ENCODE peak calls at places on chromosomes 16 and 17, in eight cellular contexts. One of them, this sample, is unnamed.

GRCh38 chr17:66540131-66540781 is 237.8 kb downstream of the PRKCA start:
- DNase-seq in breast epithelium: peak; percentile 23
- DNase-seq in tibial artery: no peak
- DNase-seq in CD4-positive, alpha-beta T cell: no peak
- DNase-seq in A549: no peak
- DNase-seq in lung: no peak
- DNase-seq in Peyer's patch: no peak
- DNase-seq in heart right ventricle: peak; percentile 40
- DNase-seq in this sample: no peak

GRCh38 chr17:1793447-1793806 is 31.6 kb downstream of the SERPINF1 start:
- DNase-seq in breast epithelium: no peak
- DNase-seq in lung: no peak
- DNase-seq in heart right ventricle: no peak
- DNase-seq in A549: no peak
- DNase-seq in Peyer's patch: no peak
- DNase-seq in CD4-positive, alpha-beta T cell: no peak
- DNase-seq in tibial artery: no peak
- DNase-seq in this sample: peak; percentile 54

GRCh38 chr16:67857547-67858233 is 10.2 kb upstream of the CENPT start:
- DNase-seq in tibial artery: peak; percentile 92
- DNase-seq in heart right ventricle: peak; percentile 79
- DNase-seq in lung: peak; percentile 90
- DNase-seq in Peyer's patch: peak; percentile 80
- DNase-seq in breast epithelium: peak; percentile 85
- DNase-seq in CD4-positive, alpha-beta T cell: peak; percentile 11
- DNase-seq in A549: peak; percentile 95
- DNase-seq in this sample: no peak

GRCh38 chr17:2053380-2054261 is 1.3 kb upstream of the HIC1 start:
- DNase-seq in Peyer's patch: peak; percentile 80
- DNase-seq in A549: peak; percentile 84
- DNase-seq in tibial artery: peak; percentile 73
- DNase-seq in breast epithelium: no peak
- DNase-seq in CD4-positive, alpha-beta T cell: peak; percentile 67
- DNase-seq in lung: no peak
- DNase-seq in heart right ventricle: peak; percentile 76
- DNase-seq in this sample: no peak

GRCh38 chr17:76805319-76805718 is 62.9 kb upstream of the MGAT5B start:
- DNase-seq in tibial artery: no peak
- DNase-seq in heart right ventricle: no peak
- DNase-seq in CD4-positive, alpha-beta T cell: no peak
- DNase-seq in Peyer's patch: no peak
- DNase-seq in A549: peak; percentile 47
- DNase-seq in breast epithelium: no peak
- DNase-seq in lung: no peak
- DNase-seq in this sample: no peak

GRCh38 chr16:2027024-2028010 is 615 bp downstream of the NHERF2 start:
- DNase-seq in tibial artery: no peak
- DNase-seq in A549: peak; percentile 43
- DNase-seq in CD4-positive, alpha-beta T cell: no peak
- DNase-seq in heart right ventricle: peak; percentile 36
- DNase-seq in Peyer's patch: no peak
- DNase-seq in breast epithelium: no peak
- DNase-seq in lung: no peak
- DNase-seq in this sample: no peak

GRCh38 chr16:56988161-56988947 is 1.0 kb upstream of the NLRC5 start:
- DNase-seq in lung: no peak
- DNase-seq in heart right ventricle: no peak
- DNase-seq in A549: no peak
- DNase-seq in Peyer's patch: peak; percentile 50
- DNase-seq in tibial artery: no peak
- DNase-seq in CD4-positive, alpha-beta T cell: no peak
- DNase-seq in breast epithelium: no peak
- DNase-seq in this sample: no peak

GRCh38 chr17:81509048-81509686 is 3.4 kb downstream of the ACTG1 start:
- DNase-seq in tibial artery: no peak
- DNase-seq in Peyer's patch: peak; percentile 59
- DNase-seq in A549: peak; percentile 69
- DNase-seq in CD4-positive, alpha-beta T cell: no peak
- DNase-seq in heart right ventricle: no peak
- DNase-seq in breast epithelium: no peak
- DNase-seq in lung: no peak
- DNase-seq in this sample: no peak

GRCh38 chr17:66301864-66302741 is at the start of gene PRKCA:
- DNase-seq in heart right ventricle: peak; percentile 59
- DNase-seq in A549: peak; percentile 83
- DNase-seq in Peyer's patch: peak; percentile 88
- DNase-seq in lung: peak; percentile 62
- DNase-seq in CD4-positive, alpha-beta T cell: peak; percentile 63
- DNase-seq in tibial artery: peak; percentile 51
- DNase-seq in breast epithelium: peak; percentile 50
- DNase-seq in this sample: no peak

GRCh38 chr16:64892843-64893242 is 229.0 kb downstream of the CDH11 start:
- DNase-seq in heart right ventricle: no peak
- DNase-seq in CD4-positive, alpha-beta T cell: no peak
- DNase-seq in breast epithelium: no peak
- DNase-seq in tibial artery: no peak
- DNase-seq in A549: no peak
- DNase-seq in lung: no peak
- DNase-seq in Peyer's patch: no peak
- DNase-seq in this sample: no peak

GRCh38 chr16:14050297-14051027 is 20.7 kb upstream of the MRTFB start:
- DNase-seq in A549: peak; percentile 85
- DNase-seq in lung: no peak
- DNase-seq in heart right ventricle: no peak
- DNase-seq in Peyer's patch: no peak
- DNase-seq in CD4-positive, alpha-beta T cell: no peak
- DNase-seq in breast epithelium: peak; percentile 54
- DNase-seq in tibial artery: no peak
- DNase-seq in this sample: no peak

GRCh38 chr16:62213763-62214162 is 177.5 kb upstream of the CDH8 start:
- DNase-seq in A549: peak; percentile 6
- DNase-seq in tibial artery: no peak
- DNase-seq in breast epithelium: no peak
- DNase-seq in Peyer's patch: no peak
- DNase-seq in heart right ventricle: no peak
- DNase-seq in lung: no peak
- DNase-seq in CD4-positive, alpha-beta T cell: no peak
- DNase-seq in this sample: no peak

GRCh38 chr17:49002331-49002730 is 5.1 kb downstream of the IGF2BP1 start:
- DNase-seq in heart right ventricle: no peak
- DNase-seq in lung: no peak
- DNase-seq in tibial artery: no peak
- DNase-seq in breast epithelium: no peak
- DNase-seq in Peyer's patch: no peak
- DNase-seq in A549: no peak
- DNase-seq in CD4-positive, alpha-beta T cell: no peak
- DNase-seq in this sample: no peak

GRCh38 chr16:78212674-78213073 is 113.2 kb downstream of the WWOX start:
- DNase-seq in heart right ventricle: no peak
- DNase-seq in CD4-positive, alpha-beta T cell: no peak
- DNase-seq in A549: no peak
- DNase-seq in lung: no peak
- DNase-seq in breast epithelium: no peak
- DNase-seq in Peyer's patch: no peak
- DNase-seq in tibial artery: no peak
- DNase-seq in this sample: no peak

GRCh38 chr17:40705567-40705966 is 2.0 kb upstream of the KRT24 start:
- DNase-seq in breast epithelium: no peak
- DNase-seq in A549: no peak
- DNase-seq in tibial artery: no peak
- DNase-seq in lung: no peak
- DNase-seq in CD4-positive, alpha-beta T cell: no peak
- DNase-seq in heart right ventricle: no peak
- DNase-seq in Peyer's patch: no peak
- DNase-seq in this sample: no peak

GRCh38 chr17:50264263-50265113 is 9.8 kb upstream of the TMEM92 start:
- DNase-seq in Peyer's patch: peak; percentile 33
- DNase-seq in lung: no peak
- DNase-seq in breast epithelium: no peak
- DNase-seq in CD4-positive, alpha-beta T cell: no peak
- DNase-seq in heart right ventricle: no peak
- DNase-seq in tibial artery: peak; percentile 26
- DNase-seq in A549: no peak
- DNase-seq in this sample: no peak

GRCh38 chr16:82082543-82083244 is 47.6 kb downstream of the HSD17B2 start:
- DNase-seq in A549: peak; percentile 15
- DNase-seq in heart right ventricle: no peak
- DNase-seq in tibial artery: no peak
- DNase-seq in CD4-positive, alpha-beta T cell: no peak
- DNase-seq in Peyer's patch: no peak
- DNase-seq in breast epithelium: no peak
- DNase-seq in lung: no peak
- DNase-seq in this sample: no peak

GRCh38 chr16:89315791-89316581 is 98.5 kb downstream of the ZNF778 start:
- DNase-seq in Peyer's patch: peak; percentile 69
- DNase-seq in breast epithelium: no peak
- DNase-seq in A549: peak; percentile 58
- DNase-seq in tibial artery: peak; percentile 37
- DNase-seq in CD4-positive, alpha-beta T cell: peak; percentile 72
- DNase-seq in heart right ventricle: peak; percentile 63
- DNase-seq in lung: peak; percentile 47
- DNase-seq in this sample: peak; percentile 77

GRCh38 chr17:12977008-12977751 is 40.6 kb downstream of the ELAC2 start:
- DNase-seq in tibial artery: no peak
- DNase-seq in A549: no peak
- DNase-seq in lung: no peak
- DNase-seq in heart right ventricle: no peak
- DNase-seq in breast epithelium: peak; percentile 23
- DNase-seq in Peyer's patch: no peak
- DNase-seq in CD4-positive, alpha-beta T cell: no peak
- DNase-seq in this sample: peak; percentile 28

GRCh38 chr17:63436523-63437110 is 9.5 kb downstream of the CYB561 start:
- DNase-seq in lung: no peak
- DNase-seq in tibial artery: no peak
- DNase-seq in Peyer's patch: peak; percentile 50
- DNase-seq in A549: peak; percentile 71
- DNase-seq in heart right ventricle: no peak
- DNase-seq in breast epithelium: no peak
- DNase-seq in CD4-positive, alpha-beta T cell: no peak
- DNase-seq in this sample: no peak

GRCh38 chr17:63434951-63435571 is 11.0 kb downstream of the CYB561 start:
- DNase-seq in breast epithelium: peak; percentile 77
- DNase-seq in tibial artery: peak; percentile 65
- DNase-seq in heart right ventricle: peak; percentile 83
- DNase-seq in A549: peak; percentile 62
- DNase-seq in CD4-positive, alpha-beta T cell: peak; percentile 29
- DNase-seq in Peyer's patch: peak; percentile 86
- DNase-seq in lung: peak; percentile 89
- DNase-seq in this sample: no peak

GRCh38 chr17:63437287-63438091 is 8.6 kb downstream of the CYB561 start:
- DNase-seq in tibial artery: no peak
- DNase-seq in CD4-positive, alpha-beta T cell: no peak
- DNase-seq in Peyer's patch: peak; percentile 45
- DNase-seq in A549: no peak
- DNase-seq in breast epithelium: no peak
- DNase-seq in heart right ventricle: no peak
- DNase-seq in lung: no peak
- DNase-seq in this sample: no peak

GRCh38 chr17:63433746-63434591 is 12.1 kb downstream of the CYB561 start:
- DNase-seq in tibial artery: peak; percentile 94
- DNase-seq in breast epithelium: peak; percentile 47
- DNase-seq in heart right ventricle: peak; percentile 78
- DNase-seq in lung: peak; percentile 52
- DNase-seq in Peyer's patch: peak; percentile 60
- DNase-seq in CD4-positive, alpha-beta T cell: no peak
- DNase-seq in A549: peak; percentile 70
- DNase-seq in this sample: no peak

GRCh38 chr17:63435681-63436522 is 10.2 kb downstream of the CYB561 start:
- DNase-seq in lung: no peak
- DNase-seq in CD4-positive, alpha-beta T cell: no peak
- DNase-seq in heart right ventricle: no peak
- DNase-seq in tibial artery: no peak
- DNase-seq in A549: no peak
- DNase-seq in breast epithelium: peak; percentile 44
- DNase-seq in Peyer's patch: peak; percentile 80
- DNase-seq in this sample: no peak
- H3K27ac ChIP-seq in lung: no peak overlapping the region
- H3K27ac ChIP-seq in CD4-positive, alpha-beta T cell: no peak overlapping the region
- H3K27ac ChIP-seq in heart right ventricle: no peak overlapping the region
- H3K27ac ChIP-seq in tibial artery: no peak overlapping the region
- H3K27ac ChIP-seq in A549: peak overlapping the region; percentile 37
- H3K27ac ChIP-seq in breast epithelium: peak overlapping the region; percentile 82
- H3K27ac ChIP-seq in Peyer's patch: peak overlapping the region; percentile 19
- H3K27ac ChIP-seq in this sample: no peak overlapping the region

DNA sequence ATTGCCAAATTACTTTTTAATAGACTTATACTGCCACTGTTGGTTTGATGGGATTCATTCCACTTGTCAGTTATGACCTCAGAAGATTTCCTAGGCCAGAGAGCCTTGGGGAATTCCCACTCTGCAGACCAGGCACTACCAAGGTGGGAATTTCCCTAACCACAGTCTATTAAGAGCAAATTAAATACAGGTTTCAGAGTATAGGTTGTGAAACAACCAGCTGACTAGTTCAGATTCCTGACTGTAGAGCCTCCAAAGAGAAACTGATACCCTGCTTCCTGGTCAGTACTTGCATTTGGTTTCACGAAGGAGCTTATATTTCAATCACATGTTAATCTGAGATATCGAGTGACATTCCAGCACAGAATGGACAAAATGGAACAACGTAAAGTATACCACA is 186.5 kb downstream of the STX8 start:
- DNase-seq in CD4-positive, alpha-beta T cell: no peak
- DNase-seq in breast epithelium: no peak
- DNase-seq in Peyer's patch: no peak
- DNase-seq in tibial artery: no peak
- DNase-seq in lung: peak; percentile 38
- DNase-seq in heart right ventricle: no peak
- DNase-seq in A549: peak; percentile 53
- DNase-seq in this sample: no peak
- TF ChIP-seq CTCF in CD4-positive, alpha-beta T cell: no peak
- TF ChIP-seq CTCF in breast epithelium: no peak
- TF ChIP-seq CTCF in Peyer's patch: no peak
- TF ChIP-seq CTCF in tibial artery: no peak
- TF ChIP-seq CTCF in lung: no peak
- TF ChIP-seq CTCF in heart right ventricle: no peak
- TF ChIP-seq CTCF in A549: no peak
- TF ChIP-seq CTCF in this sample: no peak

GRCh38 chr16:31256466-31256865 is 3.3 kb upstream of the ITGAM start:
- DNase-seq in heart right ventricle: no peak
- DNase-seq in breast epithelium: no peak
- DNase-seq in CD4-positive, alpha-beta T cell: no peak
- DNase-seq in A549: no peak
- DNase-seq in Peyer's patch: no peak
- DNase-seq in lung: no peak
- DNase-seq in tibial artery: no peak
- DNase-seq in this sample: no peak
- H3K27ac ChIP-seq in heart right ventricle: no peak overlapping the region
- H3K27ac ChIP-seq in breast epithelium: no peak overlapping the region
- H3K27ac ChIP-seq in CD4-positive, alpha-beta T cell: no peak overlapping the region
- H3K27ac ChIP-seq in A549: no peak overlapping the region
- H3K27ac ChIP-seq in Peyer's patch: no peak overlapping the region
- H3K27ac ChIP-seq in lung: no peak overlapping the region
- H3K27ac ChIP-seq in tibial artery: no peak overlapping the region
- H3K27ac ChIP-seq in this sample: no peak overlapping the region

DNA sequence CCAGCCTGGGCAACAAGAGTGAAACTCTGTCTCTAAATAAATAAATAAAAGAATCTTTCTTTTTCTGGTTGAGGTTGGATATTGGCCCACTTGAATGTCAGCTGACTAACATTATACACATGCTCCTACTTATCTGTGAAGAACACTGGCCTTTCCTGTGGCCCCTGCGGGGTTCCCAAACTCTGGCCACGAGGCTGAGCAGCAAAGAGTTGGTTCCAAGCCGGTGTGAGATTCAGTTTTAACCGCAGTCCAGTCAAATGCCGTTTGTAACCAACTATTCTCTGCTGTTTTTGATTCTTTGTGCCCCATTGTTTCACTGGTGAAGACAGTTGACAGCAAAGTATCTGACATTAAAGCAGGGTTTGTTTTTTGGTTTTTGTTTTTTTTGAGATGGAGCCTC is 11.2 kb downstream of the ETV4 start:
- DNase-seq in Peyer's patch: no peak
- DNase-seq in CD4-positive, alpha-beta T cell: no peak
- DNase-seq in tibial artery: no peak
- DNase-seq in heart right ventricle: no peak
- DNase-seq in breast epithelium: no peak
- DNase-seq in lung: no peak
- DNase-seq in A549: no peak
- DNase-seq in this sample: no peak
- TF ChIP-seq CTCF in Peyer's patch: no peak
- TF ChIP-seq CTCF in CD4-positive, alpha-beta T cell: no peak
- TF ChIP-seq CTCF in tibial artery: no peak
- TF ChIP-seq CTCF in heart right ventricle: no peak
- TF ChIP-seq CTCF in breast epithelium: no peak
- TF ChIP-seq CTCF in lung: no peak
- TF ChIP-seq CTCF in A549: no peak
- TF ChIP-seq CTCF in this sample: no peak